ENCODE peak calls at places on chromosome 22, in eight cellular contexts. M is fibroblast of the aortic adventitia, W is A549, A is endothelial cell, O is foreskin keratinocyte, U is endodermal cell, V is epithelial cell of esophagus, Y is GM13976. F is an unnamed sample.

GRCh38 chr22:40638261-40638660 is 1.7 kb upstream of the MRTFA start:
- DNase-seq in M (no peak), W (no peak), A (no peak), O (peak), U (no peak), V (peak), Y (no peak), F (no peak)

GRCh38 chr22:45534339-45535192 is 31.9 kb downstream of the FBLN1 start:
- DNase-seq in M (peak), W (no peak), A (no peak), O (no peak), U (no peak), V (no peak), Y (no peak), F (no peak)

GRCh38 chr22:29080061-29080975 is 7.5 kb downstream of the KREMEN1 start:
- DNase-seq in M (peak), W (no peak), A (no peak), O (peak), U (no peak), V (peak), Y (no peak), F (no peak)

GRCh38 chr22:40058265-40058664 is 63.5 kb downstream of the FAM83F start:
- DNase-seq in M (no peak), W (no peak), A (peak), O (no peak), U (no peak), V (no peak), Y (no peak), F (no peak)

GRCh38 chr22:29306830-29307657 is 594 bp downstream of the GAS2L1 start:
- DNase-seq in M (peak), W (peak), A (peak), O (peak), U (peak), V (peak), Y (peak), F (no peak)

GRCh38 chr22:30204015-30204741 is 42.4 kb downstream of the LIF start:
- DNase-seq in M (no peak), W (no peak), A (no peak), O (no peak), U (no peak), V (no peak), Y (peak), F (no peak)

GRCh38 chr22:29408925-29409324 is 20.6 kb upstream of the AP1B1 start:
- DNase-seq in M (no peak), W (no peak), A (no peak), O (peak), U (no peak), V (peak), Y (no peak), F (no peak)

GRCh38 chr22:44648085-44648820 is 53.8 kb upstream of the PRR5 start:
- DNase-seq in M (peak), W (no peak), A (no peak), O (no peak), U (no peak), V (peak), Y (no peak), F (no peak)

GRCh38 chr22:32564170-32565001 is 89.8 kb downstream of the FBXO7 start:
- DNase-seq in M (peak), W (no peak), A (no peak), O (peak), U (no peak), V (peak), Y (no peak), F (no peak)

GRCh38 chr22:22703715-22704114 is 59.3 kb downstream of the GGTLC2 start:
- DNase-seq in M (no peak), W (peak), A (no peak), O (no peak), U (no peak), V (no peak), Y (no peak), F (no peak)

GRCh38 chr22:30325724-30326703 is 727 bp downstream of the TBC1D10A start:
- DNase-seq in M (no peak), W (no peak), A (no peak), O (no peak), U (peak), V (no peak), Y (peak), F (no peak)

GRCh38 chr22:43017525-43018290 is 2.8 kb upstream of the PACSIN2 start:
- DNase-seq in M (no peak), W (no peak), A (no peak), O (no peak), U (no peak), V (no peak), Y (no peak), F (no peak)

GRCh38 chr22:31929126-31929928 is 15.0 kb upstream of the YWHAH start:
- DNase-seq in M (no peak), W (no peak), A (no peak), O (no peak), U (no peak), V (no peak), Y (no peak), F (no peak)

GRCh38 chr22:36369004-36369921 is 18.5 kb downstream of the MYH9 start:
- DNase-seq in M (no peak), W (no peak), A (no peak), O (peak), U (peak), V (no peak), Y (no peak), F (no peak)

GRCh38 chr22:46057762-46058420 is 80.9 kb upstream of the WNT7B start:
- DNase-seq in M (peak), W (no peak), A (no peak), O (no peak), U (peak), V (no peak), Y (peak), F (peak)

GRCh38 chr22:32475428-32476010 is 908 bp downstream of the FBXO7 start:
- DNase-seq in M (peak), W (no peak), A (peak), O (peak), U (peak), V (peak), Y (peak), F (no peak)

GRCh38 chr22:43851058-43851978 is 11.0 kb downstream of the SULT4A1 start:
- DNase-seq in M (no peak), W (no peak), A (no peak), O (no peak), U (peak), V (no peak), Y (no peak), F (no peak)

GRCh38 chr22:20205964-20206708 is 55.3 kb upstream of the CCDC188 start:
- DNase-seq in M (peak), W (peak), A (no peak), O (peak), U (peak), V (peak), Y (peak), F (peak)
- TF ChIP-seq CTCF in M (peak), W (no peak), A (no peak), O (no peak), U (no peak), V (peak), Y (no peak), F (no peak)

GRCh38 chr22:23789638-23790037 is 2.9 kb downstream of the SMARCB1 start:
- DNase-seq in M (no peak), W (no peak), A (no peak), O (no peak), U (peak), V (no peak), Y (no peak), F (no peak)
- TF ChIP-seq CTCF in M (no peak), W (no peak), A (no peak), O (no peak), U (peak), V (no peak), Y (no peak), F (no peak)

GRCh38 chr22:20021196-20022181 is 579 bp downstream of the TANGO2 start:
- DNase-seq in M (peak), W (no peak), A (no peak), O (no peak), U (peak), V (peak), Y (no peak), F (no peak)
- TF ChIP-seq CTCF in M (no peak), W (no peak), A (no peak), O (no peak), U (peak), V (no peak), Y (no peak), F (no peak)

DNA sequence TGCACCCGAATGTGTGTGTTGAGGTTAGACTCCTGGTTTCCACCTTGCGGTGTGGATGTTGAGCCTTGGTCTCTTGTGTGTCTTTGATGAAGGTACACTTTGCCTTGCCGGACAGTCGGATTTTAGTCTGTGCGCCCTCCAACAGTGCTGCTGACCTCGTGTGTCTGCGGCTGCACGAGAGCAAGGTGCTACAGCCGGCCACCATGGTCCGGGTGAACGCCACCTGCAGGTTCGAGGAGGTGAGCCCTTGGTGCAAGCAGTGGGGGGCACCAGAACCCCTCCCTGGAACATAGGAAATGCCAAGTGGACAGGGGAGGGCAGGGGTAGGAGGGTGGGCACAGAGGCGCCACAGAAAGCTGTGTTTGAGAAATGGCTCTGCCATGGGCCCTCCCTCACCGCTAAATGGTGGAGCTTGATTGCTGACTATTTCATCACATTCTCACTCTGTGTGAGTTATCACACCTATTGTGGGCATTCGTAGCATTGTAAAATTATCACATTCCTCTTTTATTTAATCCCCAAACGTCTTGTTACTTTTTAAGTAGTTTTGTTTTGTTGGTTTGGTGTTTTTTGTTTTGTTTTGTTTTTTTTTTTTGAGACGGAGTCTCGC is 26.4 kb upstream of the PANX2 start:
- DNase-seq in M (no peak), W (no peak), A (no peak), O (no peak), U (peak), V (no peak), Y (no peak), F (no peak)
- TF ChIP-seq CTCF in M (no peak), W (no peak), A (no peak), O (no peak), U (peak), V (no peak), Y (no peak), F (no peak)

DNA sequence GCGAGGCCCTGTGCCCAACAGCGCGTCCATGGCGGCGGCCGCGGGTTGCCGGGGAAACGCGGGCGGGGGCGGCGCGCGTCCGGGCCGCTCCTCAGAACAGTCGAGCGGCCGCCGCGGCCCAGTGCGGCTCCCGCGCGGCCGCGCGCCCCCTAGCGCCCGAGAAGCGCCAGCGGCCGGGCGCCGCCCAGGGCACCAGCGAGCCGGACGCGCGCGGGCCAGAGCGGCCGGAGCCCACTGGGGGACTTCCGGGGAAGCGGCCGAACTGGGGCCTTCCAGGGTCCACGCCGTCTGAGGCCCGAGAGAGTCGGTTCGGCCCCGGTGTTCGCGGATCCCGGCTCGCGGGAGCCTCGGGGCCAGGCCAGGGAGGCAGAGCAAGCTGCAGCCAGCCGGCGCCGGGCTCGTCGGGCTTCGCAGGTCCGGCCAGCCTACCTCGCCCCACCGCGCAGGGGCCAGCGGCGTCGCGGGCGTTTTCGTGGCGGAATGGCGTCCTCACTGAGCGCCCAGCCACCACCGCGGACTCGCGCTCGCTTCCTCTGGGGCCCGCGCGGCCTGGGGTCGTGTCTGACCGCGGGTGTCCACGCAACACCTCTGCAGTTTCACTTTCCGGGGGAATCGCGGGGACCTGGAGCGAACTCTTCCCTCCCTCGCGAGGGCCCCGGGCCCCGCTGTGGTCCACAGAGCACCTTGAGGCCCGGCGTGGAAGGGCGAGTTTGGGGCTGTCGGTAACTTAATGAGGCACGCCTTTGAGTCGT is at the start of gene DENND6B:
- DNase-seq in M (peak), W (peak), A (peak), O (peak), U (peak), V (peak), Y (peak), F (no peak)
- TF ChIP-seq CTCF in M (peak), W (peak), A (peak), O (peak), U (peak), V (peak), Y (peak), F (no peak)

GRCh38 chr22:27723708-27724107 is 77.8 kb downstream of the MN1 start:
- DNase-seq in M (no peak), W (no peak), A (no peak), O (no peak), U (no peak), V (no peak), Y (no peak), F (no peak)

GRCh38 chr22:27720860-27721259 is 80.7 kb downstream of the MN1 start:
- DNase-seq in M (no peak), W (no peak), A (no peak), O (no peak), U (no peak), V (peak), Y (no peak), F (no peak)

GRCh38 chr22:27724181-27724580 is 77.4 kb downstream of the MN1 start:
- DNase-seq in M (no peak), W (no peak), A (no peak), O (no peak), U (no peak), V (no peak), Y (no peak), F (no peak)

GRCh38 chr22:27724706-27725105 is 76.8 kb downstream of the MN1 start:
- DNase-seq in M (peak), W (no peak), A (no peak), O (no peak), U (no peak), V (no peak), Y (no peak), F (no peak)

DNA sequence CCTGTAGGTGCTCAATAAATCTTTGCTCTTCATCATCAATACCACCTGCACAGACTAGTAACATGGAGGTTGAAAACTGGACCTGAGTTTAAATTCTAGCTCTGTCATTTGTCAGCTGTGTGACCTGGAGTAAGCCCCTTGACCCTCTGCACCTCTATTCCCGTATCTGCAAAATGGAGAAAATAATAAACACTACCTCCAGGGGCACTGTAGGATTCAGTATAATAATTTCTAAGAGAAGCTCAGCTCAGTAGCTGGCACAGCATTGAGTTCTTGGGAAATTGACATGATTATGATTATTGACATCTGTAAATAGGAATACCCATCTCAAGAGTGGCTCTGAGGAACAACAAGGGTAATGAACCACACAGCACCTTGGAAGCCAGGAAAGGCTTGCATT is 78.4 kb downstream of the MN1 start:
- DNase-seq in M (no peak), W (no peak), A (no peak), O (no peak), U (no peak), V (no peak), Y (no peak), F (no peak)
- TF ChIP-seq CTCF in M (peak), W (peak), A (no peak), O (peak), U (peak), V (peak), Y (no peak), F (no peak)

DNA sequence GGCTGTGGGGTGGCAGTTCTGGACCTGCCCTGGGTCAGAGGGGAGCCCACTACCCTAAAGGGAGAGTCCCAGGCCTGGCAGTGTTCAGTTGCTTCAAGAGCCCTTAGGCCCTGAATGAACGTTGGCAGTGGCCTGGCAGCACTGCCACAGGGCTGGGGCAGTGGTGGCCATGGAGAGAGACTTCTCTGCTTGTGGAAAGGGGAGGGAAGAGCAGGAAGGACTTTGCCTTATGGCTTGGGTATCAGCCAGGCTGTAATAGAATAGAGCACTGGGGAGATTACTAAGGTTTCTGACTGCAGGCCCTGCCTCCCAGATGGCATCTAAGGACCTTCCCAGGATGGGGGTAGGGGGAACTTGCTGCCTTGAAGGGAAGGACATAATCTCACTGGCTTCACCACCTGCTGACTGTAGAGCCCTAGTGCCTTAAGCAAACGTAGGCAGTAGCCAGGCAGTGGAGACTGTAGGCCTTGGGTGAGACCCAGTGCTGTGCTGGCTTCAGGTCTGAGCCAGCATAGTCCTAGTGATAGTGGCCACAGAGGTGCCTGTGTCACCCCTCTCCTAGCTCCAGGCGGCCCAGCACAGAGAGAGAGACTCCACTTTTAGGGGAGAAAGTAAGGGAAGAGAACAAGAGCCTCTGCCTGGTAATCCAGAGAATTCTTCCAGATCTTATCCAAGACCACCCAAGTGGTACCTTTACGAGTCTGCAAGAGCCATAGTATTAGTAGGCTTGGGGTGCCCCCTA is 27.6 kb downstream of the PLA2G6 start:
- DNase-seq in M (no peak), W (no peak), A (no peak), O (no peak), U (peak), V (no peak), Y (no peak), F (no peak)
- TF ChIP-seq CTCF in M (no peak), W (no peak), A (no peak), O (peak), U (peak), V (no peak), Y (no peak), F (no peak)